ENCODE peak calls at places on chromosomes 16 and 17, in five cellular contexts. N, Z, Y, U and K are unnamed samples.

GRCh38 chr16:11636172-11636721 is 32.0 kb upstream of the SNN start:
- DNase-seq in N (no peak), Z (no peak), Y (no peak), U (peak; percentile 89), K (peak; percentile 70)

GRCh38 chr17:60741031-60741430 is 63.4 kb downstream of the BCAS3 start:
- DNase-seq in N (no peak), Z (no peak), Y (no peak), U (no peak), K (no peak)

GRCh38 chr17:56593741-56594527 is 435 bp downstream of the NOG start:
- DNase-seq in N (peak; percentile 61), Z (no peak), Y (no peak), U (peak; percentile 51), K (peak; percentile 74)

GRCh38 chr16:67216612-67217490 is 10.1 kb upstream of the TMEM208 start:
- DNase-seq in N (no peak), Z (no peak), Y (no peak), U (peak; percentile 56), K (no peak)

GRCh38 chr16:80294172-80294571 is 246.6 kb upstream of the DYNLRB2 start:
- DNase-seq in N (no peak), Z (no peak), Y (no peak), U (no peak), K (no peak)

GRCh38 chr17:51703364-51704341 is 443.3 kb downstream of the UTP18 start:
- DNase-seq in N (peak; percentile 46), Z (no peak), Y (no peak), U (peak; percentile 74), K (peak; percentile 52)

GRCh38 chr17:77618731-77619130 is 339.8 kb upstream of the TNRC6C start:
- DNase-seq in N (no peak), Z (no peak), Y (no peak), U (no peak), K (no peak)

GRCh38 chr17:36994438-36994837 is 45.7 kb downstream of the AATF start:
- DNase-seq in N (no peak), Z (no peak), Y (no peak), U (no peak), K (no peak)

GRCh38 chr16:20650400-20651159 is 46.9 kb downstream of the ACSM1 start:
- DNase-seq in N (no peak), Z (no peak), Y (no peak), U (no peak), K (no peak)

GRCh38 chr17:82782657-82783207 is 30.9 kb downstream of the TBCD start:
- DNase-seq in N (no peak), Z (no peak), Y (no peak), U (peak; percentile 22), K (no peak)

GRCh38 chr17:9221231-9222180 is 200.2 kb downstream of the NTN1 start:
- DNase-seq in N (no peak), Z (no peak), Y (no peak), U (no peak), K (no peak)

GRCh38 chr17:11948791-11949190 is 48.5 kb downstream of the ZNF18 start:
- DNase-seq in N (peak; percentile 50), Z (no peak), Y (no peak), U (peak; percentile 25), K (peak; percentile 35)

GRCh38 chr16:64162613-64163375 is 959.1 kb downstream of the CDH11 start:
- DNase-seq in N (no peak), Z (no peak), Y (no peak), U (no peak), K (no peak)

GRCh38 chr17:81858967-81859905 is 1.1 kb downstream of the P4HB start:
- DNase-seq in N (no peak), Z (no peak), Y (peak; percentile 87), U (no peak), K (no peak)

GRCh38 chr17:49775546-49776260 is 11.8 kb upstream of the FAM117A start:
- DNase-seq in N (no peak), Z (no peak), Y (no peak), U (peak; percentile 14), K (peak; percentile 56)

GRCh38 chr16:77273-77806 is 685 bp upstream of the MPG start:
- DNase-seq in N (peak; percentile 76), Z (no peak), Y (no peak), U (peak; percentile 40), K (no peak)

GRCh38 chr16:13923703-13924298 is 3.8 kb downstream of the ERCC4 start:
- DNase-seq in N (no peak), Z (peak; percentile 20), Y (no peak), U (no peak), K (no peak)

GRCh38 chr17:17484451-17484899 is 7.7 kb downstream of the MED9 start:
- DNase-seq in N (no peak), Z (no peak), Y (no peak), U (no peak), K (no peak)

GRCh38 chr17:19327039-19327776 is 35.3 kb downstream of the B9D1 start:
- DNase-seq in N (no peak), Z (no peak), Y (no peak), U (no peak), K (no peak)

GRCh38 chr17:57970706-57971105 is 15.5 kb upstream of the CUEDC1 start:
- DNase-seq in N (no peak), Z (no peak), Y (no peak), U (no peak), K (no peak)

GRCh38 chr17:7923290-7923628 is 6.4 kb downstream of the KCNAB3 start:
- DNase-seq in N (no peak), Z (no peak), Y (no peak), U (no peak), K (no peak)
- H3K4me3 ChIP-seq in N (peak overlapping the region; percentile 46), Z (no peak overlapping the region), Y (peak overlapping the region; percentile 50), U (peak overlapping the region; percentile 0), K (no peak overlapping the region)

DNA sequence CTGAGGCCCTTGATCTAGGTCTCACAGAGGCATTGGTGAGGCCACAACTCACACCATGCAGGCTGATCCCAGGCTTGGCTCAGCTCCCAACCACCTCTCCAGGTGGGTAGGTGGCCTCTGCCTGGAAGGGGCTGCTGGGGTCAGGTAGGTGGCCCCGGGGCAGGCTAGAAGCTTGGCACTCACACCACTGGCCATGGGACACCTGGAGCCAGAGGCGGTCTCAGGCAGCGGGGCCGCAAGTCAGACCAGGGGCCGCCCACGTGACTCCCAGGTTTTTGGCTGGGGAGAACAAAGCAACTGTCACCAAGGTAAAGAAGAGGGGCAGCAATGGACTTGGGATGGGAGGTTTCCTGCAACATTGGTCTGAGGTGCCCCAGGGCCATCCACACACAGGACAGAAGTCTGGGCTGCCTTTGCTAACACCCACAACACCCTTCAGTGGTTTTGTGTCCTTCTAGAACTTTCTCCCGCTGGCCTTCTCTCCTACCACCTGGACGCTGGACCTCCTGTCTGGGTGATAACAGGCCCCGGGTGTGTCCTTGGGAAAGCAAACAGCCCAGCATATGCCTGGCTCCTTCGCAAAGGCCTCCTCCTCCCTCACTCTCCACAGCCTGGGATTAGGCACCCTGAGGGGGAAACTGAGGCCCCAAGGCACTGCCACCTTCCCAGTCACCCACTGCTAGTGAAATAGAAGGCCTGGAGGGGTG is 16.4 kb downstream of the C16orf74 start:
- DNase-seq in N (no peak), Z (no peak), Y (no peak), U (no peak), K (no peak)
- TF ChIP-seq POLR2A in N (no peak), Z (no peak), Y (no peak), U (no peak), K (no peak)

GRCh38 chr17:61782683-61783082 is 80.6 kb downstream of the BRIP1 start:
- DNase-seq in N (no peak), Z (no peak), Y (no peak), U (no peak), K (no peak)

GRCh38 chr17:61784510-61784909 is 78.8 kb downstream of the BRIP1 start:
- DNase-seq in N (no peak), Z (no peak), Y (no peak), U (no peak), K (no peak)

GRCh38 chr17:61783120-61783519 is 80.2 kb downstream of the BRIP1 start:
- DNase-seq in N (no peak), Z (no peak), Y (no peak), U (no peak), K (no peak)

GRCh38 chr17:61783556-61784304 is 79.6 kb downstream of the BRIP1 start:
- DNase-seq in N (no peak), Z (peak; percentile 35), Y (no peak), U (no peak), K (no peak)

DNA sequence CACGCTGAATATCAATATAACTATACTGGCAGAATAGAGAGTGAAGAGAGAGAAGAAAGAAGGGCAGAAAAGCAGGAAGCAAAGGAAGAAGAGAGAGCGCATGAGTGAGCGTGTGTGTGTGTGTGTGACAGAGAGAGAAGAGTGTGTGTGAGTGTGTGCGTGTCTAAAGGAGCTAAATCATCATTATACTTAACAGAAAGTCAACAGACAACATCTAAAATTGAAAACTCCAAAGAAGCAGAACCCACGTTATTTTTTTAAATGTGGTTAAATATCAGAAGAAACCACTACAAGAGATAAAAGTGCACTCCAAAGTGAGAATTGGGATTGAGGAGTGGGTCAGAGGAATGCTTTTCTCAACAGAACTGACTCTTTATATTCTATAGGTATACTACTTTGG is 77.2 kb downstream of the BRIP1 start:
- DNase-seq in N (no peak), Z (no peak), Y (no peak), U (no peak), K (no peak)
- H3K4me3 ChIP-seq in N (no peak overlapping the region), Z (no peak overlapping the region), Y (no peak overlapping the region), U (no peak overlapping the region), K (no peak overlapping the region)

DNA sequence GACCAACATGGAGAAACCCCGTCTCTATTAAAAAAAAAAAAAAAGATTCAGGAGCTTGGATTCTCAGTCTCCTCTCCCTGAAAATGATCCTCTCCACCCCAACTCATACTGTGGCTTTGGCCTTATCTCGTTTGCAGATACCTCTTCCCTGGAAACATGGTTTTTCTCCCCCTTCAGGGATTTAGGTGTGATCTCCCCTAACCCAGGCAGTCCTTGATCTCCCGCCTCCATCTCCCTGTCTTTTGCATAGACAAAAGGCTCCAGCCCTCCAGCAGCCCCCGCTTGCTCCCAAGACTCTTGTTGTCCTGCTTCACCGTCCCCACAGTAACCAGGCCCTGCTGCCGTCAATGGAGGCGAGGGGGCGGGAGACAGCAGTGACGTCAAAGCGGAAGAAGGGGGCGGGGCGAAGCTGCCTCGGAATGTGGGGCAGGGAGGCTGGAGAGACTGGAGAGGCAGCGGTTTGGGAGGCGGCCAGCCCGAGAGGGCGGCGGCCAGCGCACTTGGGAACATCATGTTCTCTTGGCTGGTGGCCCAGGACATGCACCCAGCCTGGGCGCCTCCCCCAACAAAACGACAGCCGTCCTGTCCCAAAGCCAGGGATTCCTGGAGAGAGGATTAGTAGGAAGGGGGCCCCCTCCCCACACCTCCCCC is 1.9 kb upstream of the PER1 start:
- DNase-seq in N (peak; percentile 100), Z (no peak), Y (peak; percentile 100), U (peak; percentile 100), K (peak; percentile 99)
- TF ChIP-seq POLR2A in N (peak; percentile 86), Z (peak; percentile 61), Y (peak; percentile 91), U (no peak), K (no peak)

GRCh38 chr16:57576429-57576870 is 34.0 kb downstream of the ADGRG5 start:
- DNase-seq in N (peak; percentile 77), Z (peak; percentile 26), Y (peak; percentile 64), U (peak; percentile 82), K (peak; percentile 81)
- H3K4me3 ChIP-seq in N (no peak overlapping the region), Z (no peak overlapping the region), Y (no peak overlapping the region), U (no peak overlapping the region), K (no peak overlapping the region)

GRCh38 chr16:89873109-89873821 is at the start of gene TCF25:
- DNase-seq in N (peak; percentile 87), Z (peak; percentile 43), Y (no peak), U (peak; percentile 84), K (peak; percentile 74)
- TF ChIP-seq POLR2A in N (peak; percentile 91), Z (peak; percentile 88), Y (peak; percentile 75), U (peak; percentile 59), K (peak; percentile 85)

GRCh38 chr17:48161127-48161905 is 53.8 kb downstream of the SNX11 start:
- DNase-seq in N (no peak), Z (no peak), Y (no peak), U (no peak), K (no peak)
- H3K4me3 ChIP-seq in N (no peak overlapping the region), Z (no peak overlapping the region), Y (no peak overlapping the region), U (no peak overlapping the region), K (no peak overlapping the region)